ENCODE peak calls at places on chromosomes 11 and 22, in ten cellular contexts. One of them, this sample, is unnamed.

GRCh38 chr11:126638663-126639062 is 283.2 kb downstream of the ST3GAL4 start:
- DNase-seq in CD4-positive, alpha-beta memory T cell: no peak
- DNase-seq in tibial nerve: no peak
- DNase-seq in fibroblast of pulmonary artery: no peak
- DNase-seq in AG04450: no peak
- DNase-seq in IMR-90: no peak
- DNase-seq in right atrium auricular region: no peak
- DNase-seq in lower leg skin: no peak
- DNase-seq in right cardiac atrium: no peak
- DNase-seq in MM.1S: no peak
- DNase-seq in this sample: no peak

GRCh38 chr11:102494216-102494615 is 36.3 kb downstream of the MMP7 start:
- DNase-seq in AG04450: no peak
- DNase-seq in IMR-90: peak
- DNase-seq in fibroblast of pulmonary artery: peak
- DNase-seq in right cardiac atrium: no peak
- DNase-seq in tibial nerve: no peak
- DNase-seq in lower leg skin: no peak
- DNase-seq in MM.1S: no peak
- DNase-seq in right atrium auricular region: no peak
- DNase-seq in CD4-positive, alpha-beta memory T cell: no peak
- DNase-seq in this sample: no peak

GRCh38 chr11:75602916-75603315 is 40.9 kb downstream of the SERPINH1 start:
- DNase-seq in lower leg skin: no peak
- DNase-seq in tibial nerve: no peak
- DNase-seq in right cardiac atrium: no peak
- DNase-seq in IMR-90: peak
- DNase-seq in CD4-positive, alpha-beta memory T cell: no peak
- DNase-seq in right atrium auricular region: no peak
- DNase-seq in fibroblast of pulmonary artery: no peak
- DNase-seq in MM.1S: no peak
- DNase-seq in AG04450: no peak
- DNase-seq in this sample: no peak

GRCh38 chr11:2289350-2289749 is 12.4 kb downstream of the C11orf21 start:
- DNase-seq in CD4-positive, alpha-beta memory T cell: no peak
- DNase-seq in tibial nerve: peak
- DNase-seq in right atrium auricular region: peak
- DNase-seq in MM.1S: no peak
- DNase-seq in lower leg skin: no peak
- DNase-seq in IMR-90: no peak
- DNase-seq in right cardiac atrium: no peak
- DNase-seq in fibroblast of pulmonary artery: no peak
- DNase-seq in AG04450: no peak
- DNase-seq in this sample: no peak

GRCh38 chr11:2991477-2992233 is 474 bp downstream of the NAP1L4 start:
- DNase-seq in fibroblast of pulmonary artery: peak
- DNase-seq in tibial nerve: no peak
- DNase-seq in AG04450: no peak
- DNase-seq in right cardiac atrium: no peak
- DNase-seq in MM.1S: peak
- DNase-seq in CD4-positive, alpha-beta memory T cell: no peak
- DNase-seq in right atrium auricular region: no peak
- DNase-seq in IMR-90: peak
- DNase-seq in lower leg skin: no peak
- DNase-seq in this sample: no peak

GRCh38 chr22:31474743-31475142 is 14.9 kb downstream of the EIF4ENIF1 start:
- DNase-seq in right atrium auricular region: no peak
- DNase-seq in AG04450: peak
- DNase-seq in IMR-90: peak
- DNase-seq in fibroblast of pulmonary artery: peak
- DNase-seq in tibial nerve: no peak
- DNase-seq in MM.1S: no peak
- DNase-seq in lower leg skin: no peak
- DNase-seq in right cardiac atrium: no peak
- DNase-seq in CD4-positive, alpha-beta memory T cell: no peak
- DNase-seq in this sample: no peak

GRCh38 chr11:16924826-16925494 is 89.3 kb downstream of the PLEKHA7 start:
- DNase-seq in fibroblast of pulmonary artery: peak
- DNase-seq in lower leg skin: peak
- DNase-seq in IMR-90: no peak
- DNase-seq in CD4-positive, alpha-beta memory T cell: no peak
- DNase-seq in tibial nerve: peak
- DNase-seq in AG04450: no peak
- DNase-seq in right atrium auricular region: no peak
- DNase-seq in MM.1S: no peak
- DNase-seq in right cardiac atrium: peak
- DNase-seq in this sample: no peak

GRCh38 chr11:94175545-94175944 is 46.9 kb downstream of the PANX1 start:
- DNase-seq in MM.1S: no peak
- DNase-seq in CD4-positive, alpha-beta memory T cell: no peak
- DNase-seq in lower leg skin: peak
- DNase-seq in IMR-90: peak
- DNase-seq in tibial nerve: no peak
- DNase-seq in fibroblast of pulmonary artery: peak
- DNase-seq in AG04450: no peak
- DNase-seq in right atrium auricular region: no peak
- DNase-seq in right cardiac atrium: no peak
- DNase-seq in this sample: no peak

GRCh38 chr11:76626921-76627391 is 43.6 kb downstream of the LRRC32 start:
- DNase-seq in AG04450: no peak
- DNase-seq in MM.1S: peak
- DNase-seq in right atrium auricular region: peak
- DNase-seq in fibroblast of pulmonary artery: no peak
- DNase-seq in CD4-positive, alpha-beta memory T cell: no peak
- DNase-seq in IMR-90: peak
- DNase-seq in lower leg skin: no peak
- DNase-seq in right cardiac atrium: no peak
- DNase-seq in tibial nerve: no peak
- DNase-seq in this sample: peak

GRCh38 chr11:94020777-94021615 is at the start of gene HEPHL1:
- DNase-seq in MM.1S: no peak
- DNase-seq in IMR-90: peak
- DNase-seq in CD4-positive, alpha-beta memory T cell: no peak
- DNase-seq in fibroblast of pulmonary artery: no peak
- DNase-seq in right atrium auricular region: no peak
- DNase-seq in lower leg skin: peak
- DNase-seq in AG04450: no peak
- DNase-seq in tibial nerve: no peak
- DNase-seq in right cardiac atrium: no peak
- DNase-seq in this sample: no peak

GRCh38 chr11:76763573-76764348 is 19.4 kb upstream of the TSKU start:
- DNase-seq in lower leg skin: no peak
- DNase-seq in MM.1S: no peak
- DNase-seq in tibial nerve: no peak
- DNase-seq in right cardiac atrium: peak
- DNase-seq in IMR-90: peak
- DNase-seq in right atrium auricular region: no peak
- DNase-seq in fibroblast of pulmonary artery: peak
- DNase-seq in CD4-positive, alpha-beta memory T cell: no peak
- DNase-seq in AG04450: no peak
- DNase-seq in this sample: no peak

GRCh38 chr22:41352058-41352457 is 29.7 kb upstream of the TEF start:
- DNase-seq in lower leg skin: no peak
- DNase-seq in CD4-positive, alpha-beta memory T cell: no peak
- DNase-seq in right cardiac atrium: no peak
- DNase-seq in fibroblast of pulmonary artery: peak
- DNase-seq in right atrium auricular region: no peak
- DNase-seq in MM.1S: no peak
- DNase-seq in IMR-90: peak
- DNase-seq in tibial nerve: no peak
- DNase-seq in AG04450: no peak
- DNase-seq in this sample: no peak

GRCh38 chr11:32792948-32793475 is 1.4 kb downstream of the CCDC73 start:
- DNase-seq in right cardiac atrium: peak
- DNase-seq in right atrium auricular region: peak
- DNase-seq in tibial nerve: peak
- DNase-seq in MM.1S: peak
- DNase-seq in lower leg skin: peak
- DNase-seq in IMR-90: peak
- DNase-seq in AG04450: no peak
- DNase-seq in fibroblast of pulmonary artery: peak
- DNase-seq in CD4-positive, alpha-beta memory T cell: no peak
- DNase-seq in this sample: peak

GRCh38 chr11:86068138-86068861 is 584 bp downstream of the PICALM start:
- DNase-seq in right cardiac atrium: peak
- DNase-seq in lower leg skin: peak
- DNase-seq in AG04450: no peak
- DNase-seq in IMR-90: no peak
- DNase-seq in tibial nerve: peak
- DNase-seq in CD4-positive, alpha-beta memory T cell: peak
- DNase-seq in right atrium auricular region: no peak
- DNase-seq in MM.1S: peak
- DNase-seq in fibroblast of pulmonary artery: no peak
- DNase-seq in this sample: no peak

GRCh38 chr22:49216579-49216978 is 611.1 kb downstream of the BRD1 start:
- DNase-seq in right atrium auricular region: peak
- DNase-seq in lower leg skin: no peak
- DNase-seq in MM.1S: no peak
- DNase-seq in tibial nerve: no peak
- DNase-seq in right cardiac atrium: no peak
- DNase-seq in IMR-90: no peak
- DNase-seq in fibroblast of pulmonary artery: no peak
- DNase-seq in CD4-positive, alpha-beta memory T cell: no peak
- DNase-seq in AG04450: no peak
- DNase-seq in this sample: no peak

GRCh38 chr11:1450344-1450875 is 36.2 kb downstream of the MOB2 start:
- DNase-seq in fibroblast of pulmonary artery: no peak
- DNase-seq in right atrium auricular region: no peak
- DNase-seq in tibial nerve: no peak
- DNase-seq in lower leg skin: no peak
- DNase-seq in right cardiac atrium: no peak
- DNase-seq in AG04450: no peak
- DNase-seq in CD4-positive, alpha-beta memory T cell: no peak
- DNase-seq in MM.1S: no peak
- DNase-seq in IMR-90: no peak
- DNase-seq in this sample: no peak

GRCh38 chr22:24953294-24954113 is 988 bp downstream of the KIAA1671 start:
- DNase-seq in lower leg skin: no peak
- DNase-seq in right cardiac atrium: peak
- DNase-seq in AG04450: no peak
- DNase-seq in fibroblast of pulmonary artery: no peak
- DNase-seq in IMR-90: no peak
- DNase-seq in MM.1S: no peak
- DNase-seq in tibial nerve: no peak
- DNase-seq in CD4-positive, alpha-beta memory T cell: no peak
- DNase-seq in right atrium auricular region: no peak
- DNase-seq in this sample: no peak
- H3K4me3 ChIP-seq in lower leg skin: peak
- H3K4me3 ChIP-seq in right cardiac atrium: peak
- H3K4me3 ChIP-seq in AG04450: no peak
- H3K4me3 ChIP-seq in fibroblast of pulmonary artery: peak
- H3K4me3 ChIP-seq in IMR-90: no peak
- H3K4me3 ChIP-seq in MM.1S: no peak
- H3K4me3 ChIP-seq in tibial nerve: peak
- H3K4me3 ChIP-seq in CD4-positive, alpha-beta memory T cell: peak
- H3K4me3 ChIP-seq in right atrium auricular region: peak
- H3K4me3 ChIP-seq in this sample: no peak

GRCh38 chr11:60852639-60853468 is 2.9 kb downstream of the PTGDR2 start:
- DNase-seq in CD4-positive, alpha-beta memory T cell: no peak
- DNase-seq in lower leg skin: no peak
- DNase-seq in IMR-90: no peak
- DNase-seq in tibial nerve: no peak
- DNase-seq in AG04450: no peak
- DNase-seq in right cardiac atrium: no peak
- DNase-seq in right atrium auricular region: no peak
- DNase-seq in fibroblast of pulmonary artery: no peak
- DNase-seq in MM.1S: no peak
- DNase-seq in this sample: no peak
- H3K4me3 ChIP-seq in CD4-positive, alpha-beta memory T cell: no peak
- H3K4me3 ChIP-seq in lower leg skin: no peak
- H3K4me3 ChIP-seq in IMR-90: no peak
- H3K4me3 ChIP-seq in tibial nerve: no peak
- H3K4me3 ChIP-seq in AG04450: no peak
- H3K4me3 ChIP-seq in right cardiac atrium: no peak
- H3K4me3 ChIP-seq in right atrium auricular region: no peak
- H3K4me3 ChIP-seq in fibroblast of pulmonary artery: no peak
- H3K4me3 ChIP-seq in MM.1S: no peak
- H3K4me3 ChIP-seq in this sample: no peak

DNA sequence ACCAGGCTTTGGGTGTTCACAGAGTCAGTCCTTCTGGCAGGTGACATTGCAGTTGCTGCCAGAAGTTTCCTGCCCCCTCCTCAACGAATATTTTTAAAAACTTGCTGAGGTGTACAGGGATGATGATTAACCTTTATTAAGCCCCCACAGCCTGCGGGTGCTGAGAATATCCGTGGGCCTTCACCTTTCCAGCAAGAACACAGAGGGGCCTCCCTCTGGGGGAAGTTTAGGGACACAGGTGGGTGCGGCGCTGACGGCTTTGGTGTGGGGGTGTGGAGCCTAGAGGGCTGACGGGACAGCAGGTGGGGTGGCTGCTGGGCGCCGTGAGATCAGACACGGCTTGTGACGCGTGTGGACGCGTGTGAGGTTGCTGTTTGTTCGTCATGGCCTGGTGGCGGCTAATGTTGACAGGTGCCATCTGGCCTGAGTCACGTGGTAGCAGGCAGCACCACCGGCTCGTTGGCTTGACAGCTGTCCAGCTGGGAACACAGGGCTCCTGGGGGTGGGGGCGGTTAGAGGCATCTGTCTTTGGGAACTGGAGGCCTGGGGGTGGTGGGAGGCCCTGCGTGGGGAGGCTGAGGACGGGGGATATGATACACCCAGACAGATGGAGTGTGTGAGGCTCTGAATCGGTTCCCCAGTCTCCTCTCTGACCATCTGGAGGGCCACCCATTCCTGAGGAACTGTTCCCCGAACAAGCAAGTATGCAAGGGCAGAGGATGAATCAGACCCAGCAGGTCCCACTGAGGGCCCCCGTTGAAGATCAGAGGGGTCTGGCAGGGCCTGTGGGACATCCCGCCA is 12.5 kb upstream of the LRRC10B start:
- DNase-seq in tibial nerve: no peak
- DNase-seq in fibroblast of pulmonary artery: peak
- DNase-seq in CD4-positive, alpha-beta memory T cell: no peak
- DNase-seq in right atrium auricular region: no peak
- DNase-seq in IMR-90: peak
- DNase-seq in lower leg skin: no peak
- DNase-seq in MM.1S: no peak
- DNase-seq in right cardiac atrium: no peak
- DNase-seq in AG04450: peak
- DNase-seq in this sample: no peak
- H3K4me3 ChIP-seq in tibial nerve: no peak
- H3K4me3 ChIP-seq in fibroblast of pulmonary artery: no peak
- H3K4me3 ChIP-seq in CD4-positive, alpha-beta memory T cell: no peak
- H3K4me3 ChIP-seq in right atrium auricular region: no peak
- H3K4me3 ChIP-seq in IMR-90: no peak
- H3K4me3 ChIP-seq in lower leg skin: no peak
- H3K4me3 ChIP-seq in MM.1S: no peak
- H3K4me3 ChIP-seq in right cardiac atrium: no peak
- H3K4me3 ChIP-seq in AG04450: no peak
- H3K4me3 ChIP-seq in this sample: no peak

DNA sequence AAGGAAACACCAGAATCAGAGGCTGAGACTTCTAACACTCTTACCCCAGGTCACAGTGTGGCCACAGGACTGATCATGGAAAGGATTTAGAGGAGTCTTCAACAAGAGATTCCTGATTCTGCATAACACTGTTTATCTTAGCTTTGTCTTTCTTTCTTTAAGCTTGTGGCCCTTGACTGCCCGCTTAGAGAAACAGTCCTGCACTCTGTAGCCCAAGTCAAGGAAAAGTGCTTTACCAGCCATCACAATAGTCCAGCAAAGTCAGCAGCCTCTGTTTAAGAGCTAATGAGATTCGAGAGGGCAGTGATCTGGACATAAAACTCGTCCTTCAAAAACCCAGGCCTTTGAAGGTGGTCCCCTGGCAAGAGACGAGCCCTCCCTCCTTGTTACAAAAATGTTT is 30.0 kb downstream of the PRDM10 start:
- DNase-seq in AG04450: no peak
- DNase-seq in IMR-90: no peak
- DNase-seq in lower leg skin: no peak
- DNase-seq in fibroblast of pulmonary artery: no peak
- DNase-seq in MM.1S: no peak
- DNase-seq in tibial nerve: no peak
- DNase-seq in right cardiac atrium: no peak
- DNase-seq in CD4-positive, alpha-beta memory T cell: no peak
- DNase-seq in right atrium auricular region: no peak
- DNase-seq in this sample: no peak
- H3K4me3 ChIP-seq in AG04450: no peak
- H3K4me3 ChIP-seq in IMR-90: no peak
- H3K4me3 ChIP-seq in lower leg skin: no peak
- H3K4me3 ChIP-seq in fibroblast of pulmonary artery: no peak
- H3K4me3 ChIP-seq in MM.1S: no peak
- H3K4me3 ChIP-seq in tibial nerve: no peak
- H3K4me3 ChIP-seq in right cardiac atrium: no peak
- H3K4me3 ChIP-seq in CD4-positive, alpha-beta memory T cell: no peak
- H3K4me3 ChIP-seq in right atrium auricular region: no peak
- H3K4me3 ChIP-seq in this sample: no peak